ENCODE peak calls at places on chromosomes 16 and 17, in eight cellular contexts. R, K, I, W, A, F, P and V are unnamed samples.
A peak's percentile ranks its signal among the peaks of the same experiment; 100 is the strongest.

GRCh38 chr16:56355786-56356275 is 69.5 kb downstream of the AMFR start:
- DNase-seq in I (peak; percentile 55), F (no peak), A (peak; percentile 6), P (peak; percentile 70), R (no peak), K (no peak), W (no peak), V (no peak)

GRCh38 chr17:15414502-15415348 is 52.7 kb downstream of the CDRT4 start:
- DNase-seq in I (peak; percentile 56), R (no peak), K (peak; percentile 71), A (no peak), W (peak; percentile 13), F (no peak), P (no peak), V (peak; percentile 17)

GRCh38 chr16:17286443-17286842 is 184.3 kb downstream of the XYLT1 start:
- DNase-seq in W (no peak), K (no peak), A (no peak), R (no peak), F (no peak), I (no peak), P (no peak), V (no peak)

GRCh38 chr16:68005786-68006286 is 6.6 kb upstream of the DPEP2 start:
- DNase-seq in I (no peak), R (no peak), F (no peak), K (peak; percentile 33), P (no peak), W (no peak), A (peak; percentile 47), V (no peak)

GRCh38 chr17:31373150-31374082 is 18.1 kb upstream of the RAB11FIP4 start:
- DNase-seq in K (no peak), R (peak; percentile 50), A (no peak), I (no peak), P (no peak), W (peak; percentile 36), F (peak; percentile 62), V (no peak)

GRCh38 chr16:5075637-5076036 is 4.0 kb downstream of the ALG1 start:
- DNase-seq in P (no peak), K (no peak), A (no peak), F (no peak), R (no peak), I (no peak), W (no peak), V (no peak)

GRCh38 chr16:31007684-31008083 is 2.8 kb downstream of the STX1B start:
- DNase-seq in R (no peak), F (no peak), P (no peak), W (no peak), K (no peak), A (no peak), I (no peak), V (no peak)

GRCh38 chr17:33874617-33875060 is 380.4 kb upstream of the CCL2 start:
- DNase-seq in K (no peak), A (peak; percentile 8), P (no peak), I (no peak), W (no peak), F (no peak), R (no peak), V (no peak)

GRCh38 chr17:31235110-31235509 is 61.9 kb downstream of the OMG start:
- DNase-seq in F (no peak), K (no peak), W (no peak), P (no peak), A (no peak), R (no peak), I (no peak), V (no peak)

DNA sequence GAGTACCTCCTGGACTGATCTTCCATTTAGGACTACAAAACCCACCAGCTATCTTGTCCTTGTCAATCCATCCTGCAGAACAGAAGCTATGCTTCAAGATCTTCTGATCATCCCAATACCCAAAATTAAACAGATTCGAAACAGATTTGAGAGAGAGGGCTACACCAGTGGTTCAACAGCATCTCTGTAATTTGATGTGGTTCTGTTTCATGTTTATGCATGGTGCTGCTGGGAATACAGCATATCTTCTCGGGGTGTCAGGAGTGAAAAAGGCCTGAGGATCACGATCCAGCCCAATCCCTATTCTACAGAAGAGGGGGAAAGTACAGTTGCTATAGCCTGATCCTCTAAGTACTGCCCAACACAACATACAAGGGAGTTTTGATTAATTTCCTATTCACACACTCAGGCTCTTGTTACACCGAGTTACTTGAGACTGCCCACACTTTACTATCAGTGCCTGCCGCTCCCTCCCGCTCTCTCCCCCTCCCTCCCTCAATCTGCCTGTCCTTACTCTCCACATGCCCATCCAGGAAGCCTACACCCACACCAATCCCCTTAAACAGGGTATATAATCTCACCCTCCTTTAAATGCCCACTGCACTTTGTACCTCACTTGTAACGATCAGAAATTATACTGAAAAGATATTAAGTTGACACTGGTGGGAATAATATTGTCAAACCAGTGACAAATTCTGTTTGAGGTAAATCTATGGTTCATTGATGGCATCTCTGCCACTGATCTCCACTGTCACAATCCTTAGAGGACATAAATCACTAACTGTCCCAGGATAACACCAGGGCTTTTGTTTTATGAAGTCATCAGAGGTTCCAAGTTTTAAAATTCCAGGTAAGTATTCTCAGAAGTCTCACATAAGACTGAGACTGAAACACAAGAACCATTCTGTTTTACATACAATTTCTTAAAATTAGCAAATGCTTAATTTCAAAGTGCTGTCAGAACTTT is 89.3 kb upstream of the PLEKHM1 start:
- DNase-seq in F (no peak), I (no peak), P (no peak), W (peak; percentile 13), R (no peak), K (no peak), A (peak; percentile 26), V (peak; percentile 41)
- H3K27ac ChIP-seq in F (no peak overlapping the region), I (no peak overlapping the region), P (no peak overlapping the region), W (no peak overlapping the region), R (no peak overlapping the region), K (no peak overlapping the region), A (no peak overlapping the region), V (no peak overlapping the region)

GRCh38 chr17:78124081-78124835 is 4.3 kb downstream of the TMC6 start:
- DNase-seq in W (no peak), F (no peak), K (no peak), R (no peak), A (peak; percentile 57), I (no peak), P (no peak), V (no peak)
- H3K4me3 ChIP-seq in W (no peak overlapping the region), F (no peak overlapping the region), K (no peak overlapping the region), R (no peak overlapping the region), A (no peak overlapping the region), I (no peak overlapping the region), P (no peak overlapping the region), V (no peak overlapping the region)

GRCh38 chr16:89318430-89318758 is 100.9 kb downstream of the ZNF778 start:
- DNase-seq in A (no peak), F (no peak), W (no peak), R (no peak), P (no peak), I (no peak), K (no peak), V (no peak)

GRCh38 chr16:89320717-89321501 is 103.4 kb downstream of the ZNF778 start:
- DNase-seq in P (no peak), W (peak; percentile 67), A (peak; percentile 80), R (peak; percentile 75), F (peak; percentile 63), K (peak; percentile 46), I (no peak), V (peak; percentile 84)

GRCh38 chr16:89319628-89319882 is 102.1 kb downstream of the ZNF778 start:
- DNase-seq in I (no peak), P (no peak), A (no peak), F (no peak), R (no peak), K (no peak), W (no peak), V (no peak)

GRCh38 chr16:89318871-89319627 is 101.5 kb downstream of the ZNF778 start:
- DNase-seq in P (no peak), W (no peak), R (no peak), K (no peak), F (no peak), I (no peak), A (no peak), V (no peak)

DNA sequence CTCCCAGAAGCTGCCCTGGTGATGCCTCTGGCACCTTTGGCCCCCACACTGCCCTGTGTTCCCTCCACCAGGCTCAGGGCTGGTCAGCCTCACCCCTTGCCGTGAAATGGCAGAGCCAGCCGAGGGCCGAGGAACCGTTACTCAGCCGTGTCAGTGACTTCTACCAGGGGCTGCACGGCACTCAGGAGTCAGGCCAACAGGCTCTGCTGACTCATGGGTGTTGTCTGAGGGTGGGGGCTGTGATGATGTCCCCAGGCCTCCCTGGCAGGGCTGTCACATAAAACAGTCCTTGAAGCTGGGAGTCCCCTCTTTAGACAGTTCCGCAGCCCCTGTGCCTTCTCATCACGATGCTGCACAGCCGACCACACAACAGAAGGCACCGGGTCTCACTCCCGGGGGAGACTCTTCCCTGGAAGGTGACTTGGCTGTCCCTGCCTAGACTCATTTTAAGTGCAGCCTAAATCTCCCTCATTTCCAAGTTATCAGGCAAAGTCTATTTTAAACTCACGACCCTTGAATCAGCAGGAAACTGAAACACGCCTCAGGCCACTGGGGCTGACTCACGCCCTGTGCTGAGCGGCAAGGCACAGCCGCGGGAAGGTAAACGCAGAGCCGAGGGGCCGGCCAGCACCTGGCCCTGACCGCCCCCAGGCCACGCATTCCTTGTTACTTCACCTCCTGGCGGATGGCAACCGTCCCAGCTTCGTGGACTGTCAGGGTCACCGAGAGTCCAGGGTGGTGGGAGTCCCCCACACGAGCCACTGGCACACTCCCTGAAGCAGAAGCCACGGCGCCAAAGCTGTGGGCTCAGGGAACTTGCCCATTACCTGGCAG is 102.6 kb downstream of the ZNF778 start:
- DNase-seq in R (peak; percentile 87), F (peak; percentile 89), W (no peak), P (peak; percentile 90), I (peak; percentile 85), K (no peak), A (peak; percentile 38), V (no peak)
- H3K27ac ChIP-seq in R (peak overlapping the region; percentile 98), F (peak overlapping the region; percentile 100), W (no peak overlapping the region), P (peak overlapping the region; percentile 53), I (peak overlapping the region; percentile 81), K (peak overlapping the region; percentile 92), A (peak overlapping the region; percentile 54), V (peak overlapping the region; percentile 64)

DNA sequence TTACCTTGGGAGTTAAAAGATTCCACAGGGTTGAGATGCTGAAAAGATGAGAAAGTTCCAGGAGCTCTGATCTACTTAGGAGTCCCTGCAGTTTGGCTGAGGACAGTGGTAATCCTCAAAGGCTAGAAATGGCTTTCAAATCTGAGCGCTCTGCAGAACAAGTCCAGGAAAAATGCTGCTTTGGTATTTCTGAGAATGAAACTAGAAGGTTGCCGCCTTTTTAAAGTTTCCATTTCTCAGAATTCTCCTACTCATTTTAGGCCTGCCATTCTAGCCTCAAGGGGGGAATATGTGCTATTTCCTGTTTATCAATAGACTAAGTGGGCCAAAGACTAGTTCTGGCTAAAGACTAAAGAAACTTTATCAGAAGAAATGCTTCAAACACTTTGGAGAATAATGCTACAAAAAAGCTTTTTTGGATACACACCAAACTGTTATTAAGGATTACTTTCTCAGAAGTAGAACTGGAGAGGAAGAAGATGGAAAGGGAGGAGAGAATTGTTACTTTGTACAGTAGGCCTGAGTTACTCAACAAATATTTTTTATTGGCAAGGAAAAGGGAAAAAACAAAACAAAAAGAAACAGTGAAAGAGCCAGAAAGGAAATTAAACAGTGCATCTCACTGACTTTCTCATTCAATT is at the start of gene SLFN12L:
- DNase-seq in K (no peak), I (no peak), P (no peak), R (no peak), F (no peak), W (no peak), A (no peak), V (peak; percentile 41)
- H3K4me3 ChIP-seq in K (no peak within 1 kb of the TSS), I (no peak within 1 kb of the TSS), P (no peak within 1 kb of the TSS), R (no peak within 1 kb of the TSS), F (no peak within 1 kb of the TSS), W (no peak within 1 kb of the TSS), A (no peak within 1 kb of the TSS), V (no peak within 1 kb of the TSS)